ENCODE peak calls at places on chromosome 3, in ten cellular contexts. Z is stomach, M is K562, F is dorsolateral prefrontal cortex, P is RWPE2, G is NB4, R is A549, O is transverse colon, B is heart left ventricle, D is cardiac fibroblast. C is an unnamed sample.

GRCh38 chr3:184645304-184645703 is 66.6 kb downstream of the MAGEF1 start:
- DNase-seq in Z (peak), M (no peak), F (no peak), P (no peak), G (no peak), R (peak), O (peak), B (no peak), D (no peak), C (no peak)

GRCh38 chr3:193772389-193772788 is 179.4 kb downstream of the OPA1 start:
- DNase-seq in Z (no peak), M (no peak), F (no peak), P (no peak), G (no peak), R (no peak), O (no peak), B (no peak), D (no peak), C (no peak)

GRCh38 chr3:81666502-81667121 is 94.8 kb downstream of the GBE1 start:
- DNase-seq in Z (no peak), M (no peak), F (no peak), P (no peak), G (peak), R (peak), O (no peak), B (no peak), D (peak), C (peak)

GRCh38 chr3:186180891-186181471 is 72.1 kb upstream of the ETV5 start:
- DNase-seq in Z (no peak), M (no peak), F (no peak), P (no peak), G (peak), R (no peak), O (no peak), B (no peak), D (no peak), C (no peak)

GRCh38 chr3:136947477-136947876 is 10.3 kb upstream of the IL20RB start:
- DNase-seq in Z (no peak), M (no peak), F (no peak), P (no peak), G (no peak), R (no peak), O (no peak), B (no peak), D (no peak), C (no peak)

GRCh38 chr3:158809642-158810041 is 7.8 kb downstream of the MFSD1 start:
- DNase-seq in Z (no peak), M (no peak), F (no peak), P (no peak), G (peak), R (no peak), O (no peak), B (no peak), D (no peak), C (no peak)

GRCh38 chr3:150147776-150148175 is 177.1 kb upstream of the PFN2 start:
- DNase-seq in Z (no peak), M (no peak), F (no peak), P (no peak), G (no peak), R (no peak), O (no peak), B (no peak), D (peak), C (no peak)

GRCh38 chr3:9930804-9931418 is 2.7 kb upstream of the CRELD1 start:
- DNase-seq in Z (no peak), M (no peak), F (no peak), P (no peak), G (peak), R (no peak), O (no peak), B (no peak), D (peak), C (peak)

GRCh38 chr3:194802125-194802433 is 116.4 kb downstream of the FAM43A start:
- DNase-seq in Z (no peak), M (no peak), F (no peak), P (no peak), G (no peak), R (no peak), O (no peak), B (no peak), D (no peak), C (no peak)

GRCh38 chr3:110198717-110199587 is 861.6 kb upstream of the DPPA4 start:
- DNase-seq in Z (no peak), M (no peak), F (no peak), P (peak), G (no peak), R (no peak), O (no peak), B (peak), D (no peak), C (no peak)

GRCh38 chr3:194475978-194476377 is 10.8 kb downstream of the ATP13A3 start:
- DNase-seq in Z (no peak), M (no peak), F (no peak), P (no peak), G (no peak), R (no peak), O (no peak), B (no peak), D (no peak), C (no peak)

GRCh38 chr3:197111685-197112084 is 82.1 kb upstream of the MELTF start:
- DNase-seq in Z (no peak), M (no peak), F (no peak), P (no peak), G (no peak), R (no peak), O (no peak), B (no peak), D (no peak), C (no peak)

GRCh38 chr3:121496841-121497240 is 48.9 kb downstream of the POLQ start:
- DNase-seq in Z (no peak), M (no peak), F (no peak), P (no peak), G (no peak), R (no peak), O (no peak), B (no peak), D (no peak), C (no peak)

GRCh38 chr3:107813066-107813465 is 277.8 kb downstream of the CD47 start:
- DNase-seq in Z (no peak), M (no peak), F (no peak), P (no peak), G (no peak), R (no peak), O (no peak), B (no peak), D (no peak), C (no peak)

GRCh38 chr3:63067999-63068645 is 192.9 kb upstream of the CADPS start:
- DNase-seq in Z (no peak), M (peak), F (no peak), P (no peak), G (peak), R (peak), O (no peak), B (no peak), D (peak), C (peak)

GRCh38 chr3:64222501-64222900 is 2.8 kb downstream of the PRICKLE2 start:
- DNase-seq in Z (no peak), M (no peak), F (no peak), P (no peak), G (no peak), R (no peak), O (no peak), B (no peak), D (no peak), C (no peak)

GRCh38 chr3:187146389-187146788 is 7.1 kb upstream of the RPL39L start:
- DNase-seq in Z (no peak), M (no peak), F (no peak), P (no peak), G (no peak), R (no peak), O (no peak), B (no peak), D (no peak), C (no peak)

GRCh38 chr3:31425401-31425800 is 107.3 kb upstream of the STT3B start:
- DNase-seq in Z (no peak), M (no peak), F (no peak), P (no peak), G (no peak), R (no peak), O (no peak), B (no peak), D (no peak), C (no peak)

GRCh38 chr3:66410371-66410770 is 90.5 kb downstream of the LRIG1 start:
- DNase-seq in Z (no peak), M (no peak), F (no peak), P (no peak), G (no peak), R (no peak), O (no peak), B (no peak), D (no peak), C (no peak)

GRCh38 chr3:108662141-108662738 is 72.7 kb downstream of the DZIP3 start:
- DNase-seq in Z (no peak), M (peak), F (no peak), P (no peak), G (peak), R (peak), O (no peak), B (no peak), D (peak), C (peak)

GRCh38 chr3:183984749-183985729 is 32.6 kb downstream of the ABCC5 start:
- DNase-seq in Z (no peak), M (no peak), F (no peak), P (no peak), G (no peak), R (no peak), O (no peak), B (no peak), D (no peak), C (no peak)

GRCh38 chr3:83457516-83457915 is 1501.3 kb upstream of the CADM2 start:
- DNase-seq in Z (no peak), M (no peak), F (no peak), P (no peak), G (no peak), R (no peak), O (no peak), B (no peak), D (no peak), C (no peak)

GRCh38 chr3:8416965-8417364 is 84.7 kb upstream of the LMCD1 start:
- DNase-seq in Z (peak), M (peak), F (no peak), P (no peak), G (peak), R (peak), O (peak), B (no peak), D (peak), C (no peak)

GRCh38 chr3:43689766-43690399 is 855 bp upstream of the ABHD5 start:
- DNase-seq in Z (no peak), M (no peak), F (no peak), P (no peak), G (no peak), R (no peak), O (no peak), B (peak), D (no peak), C (no peak)

GRCh38 chr3:43692085-43692484 is 1.3 kb downstream of the ABHD5 start:
- DNase-seq in Z (no peak), M (peak), F (no peak), P (no peak), G (peak), R (peak), O (no peak), B (no peak), D (no peak), C (no peak)

GRCh38 chr3:43691120-43692002 is 623 bp downstream of the ABHD5 start:
- DNase-seq in Z (peak), M (peak), F (peak), P (peak), G (peak), R (peak), O (peak), B (peak), D (no peak), C (no peak)

GRCh38 chr3:43689166-43689565 is 1.6 kb upstream of the ABHD5 start:
- DNase-seq in Z (no peak), M (no peak), F (no peak), P (no peak), G (no peak), R (no peak), O (no peak), B (no peak), D (no peak), C (no peak)

GRCh38 chr3:43690400-43691119 is at the start of gene ABHD5:
- DNase-seq in Z (peak), M (peak), F (peak), P (peak), G (peak), R (peak), O (peak), B (peak), D (peak), C (peak)
- TF ChIP-seq CTCF in Z (no peak), M (peak), F (peak), P (peak), G (peak), R (peak), O (no peak), B (peak), D (peak), C (peak)

GRCh38 chr3:49181351-49181750 is 10.0 kb downstream of the KLHDC8B start:
- DNase-seq in Z (no peak), M (no peak), F (no peak), P (no peak), G (no peak), R (no peak), O (no peak), B (no peak), D (no peak), C (no peak)
- TF ChIP-seq CTCF in Z (no peak), M (no peak), F (no peak), P (no peak), G (no peak), R (no peak), O (no peak), B (no peak), D (no peak), C (no peak)

DNA sequence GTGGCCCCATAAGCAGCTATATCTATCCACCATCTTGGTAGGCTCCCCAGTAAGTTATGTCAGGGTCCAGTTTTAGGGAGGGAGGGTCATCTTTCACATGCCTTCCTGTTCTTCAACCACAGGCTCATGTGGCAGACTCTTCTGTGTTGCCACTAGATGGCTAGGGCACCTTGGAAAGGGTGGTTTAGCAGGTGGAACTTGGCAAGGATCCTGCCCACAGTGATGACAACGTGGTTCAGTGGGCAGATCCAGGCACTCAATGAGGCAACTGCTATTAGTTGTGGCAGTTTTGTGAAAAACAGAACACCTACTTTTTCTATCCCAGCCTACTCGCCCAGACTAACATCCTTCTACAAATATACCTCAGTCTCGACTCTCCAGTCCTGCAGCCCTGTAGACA is 7.2 kb upstream of the RBP1 start:
- DNase-seq in Z (no peak), M (no peak), F (no peak), P (no peak), G (no peak), R (no peak), O (no peak), B (no peak), D (no peak), C (no peak)
- TF ChIP-seq CTCF in Z (no peak), M (no peak), F (no peak), P (no peak), G (no peak), R (no peak), O (no peak), B (no peak), D (no peak), C (no peak)

DNA sequence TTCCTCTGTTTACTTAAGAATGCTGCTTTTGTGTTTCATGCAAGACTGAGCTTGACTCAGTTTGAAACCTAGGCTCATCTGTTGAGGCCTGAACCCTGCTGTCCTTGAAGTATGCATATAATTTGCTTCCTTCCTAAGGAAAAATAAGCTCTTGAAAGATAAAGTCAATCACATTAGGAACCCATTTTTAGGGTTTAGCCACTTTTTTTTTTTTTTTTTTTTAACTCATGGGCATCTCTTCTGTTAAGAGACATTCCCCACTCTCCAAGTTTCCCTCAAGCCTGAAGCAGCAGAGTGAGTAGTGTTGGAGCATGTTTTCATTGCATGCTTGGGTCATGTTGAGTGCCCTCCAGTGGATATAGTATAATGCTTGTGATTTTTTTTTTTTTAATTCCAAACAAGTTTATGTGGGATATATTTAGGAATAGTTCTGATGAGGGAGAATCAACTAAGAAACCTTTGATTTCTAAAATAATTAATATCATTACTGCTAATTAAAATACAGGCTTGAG is 3.6 kb downstream of the CTNNB1 start:
- DNase-seq in Z (no peak), M (no peak), F (no peak), P (no peak), G (peak), R (peak), O (no peak), B (no peak), D (peak), C (peak)
- TF ChIP-seq CTCF in Z (no peak), M (no peak), F (peak), P (peak), G (peak), R (peak), O (peak), B (peak), D (peak), C (no peak)

C was measured in GM20000.